ENCODE peak calls at places on chromosomes 12 and 14, in nine cellular contexts. O is Panc1; N is coronary artery; L is left ventricle myocardium inferior; Y is suprapubic skin; S is thyroid gland; X is upper lobe of right lung; A is CD8-positive, alpha-beta T cell; C is gastrocnemius medialis. Q is an unnamed sample.

GRCh38 chr12:27999970-28000369 is 27.4 kb upstream of the PTHLH start:
- DNase-seq in N (no peak), X (no peak), C (no peak), S (no peak), Y (no peak), A (no peak), O (no peak), L (no peak), Q (no peak)

GRCh38 chr12:56778756-56779155 is 15.6 kb downstream of the HSD17B6 start:
- DNase-seq in Y (no peak), N (no peak), X (no peak), A (no peak), S (no peak), C (no peak), L (no peak), O (no peak), Q (no peak)

GRCh38 chr14:64942531-64943111 is at the start of gene GPX2:
- DNase-seq in Y (no peak), X (no peak), S (no peak), A (no peak), O (no peak), N (no peak), L (no peak), C (no peak), Q (no peak)

GRCh38 chr14:68657300-68658028 is 135.4 kb downstream of the ZFP36L1 start:
- DNase-seq in A (no peak), Y (no peak), L (no peak), S (no peak), O (no peak), N (no peak), C (no peak), X (no peak), Q (no peak)

GRCh38 chr14:23406725-23407355 is 1.2 kb downstream of the MYH6 start:
- DNase-seq in X (no peak), N (no peak), C (peak), L (peak), S (no peak), O (no peak), Y (no peak), A (no peak), Q (no peak)

GRCh38 chr14:104437703-104438102 is 141.9 kb upstream of the C14orf180 start:
- DNase-seq in A (no peak), O (no peak), L (no peak), Y (no peak), X (peak), C (no peak), S (no peak), N (no peak), Q (no peak)

GRCh38 chr12:19572920-19573558 is 133.7 kb downstream of the AEBP2 start:
- DNase-seq in L (no peak), C (no peak), X (no peak), Y (no peak), A (no peak), N (no peak), O (peak), S (peak), Q (no peak)

GRCh38 chr14:70642313-70643235 is 858 bp downstream of the TTC9 start:
- DNase-seq in Y (no peak), L (no peak), O (no peak), X (peak), N (no peak), A (no peak), S (peak), C (no peak), Q (no peak)

GRCh38 chr12:51401900-51402299 is 10.7 kb upstream of the GALNT6 start:
- DNase-seq in N (no peak), S (no peak), X (no peak), C (no peak), O (no peak), Y (no peak), L (no peak), A (no peak), Q (no peak)

GRCh38 chr12:116194935-116195431 is 82.5 kb downstream of the MED13L start:
- DNase-seq in Y (no peak), S (no peak), X (no peak), N (no peak), L (no peak), C (no peak), A (peak), O (no peak), Q (no peak)

GRCh38 chr12:80068173-80068572 is 31.2 kb upstream of the OTOGL start:
- DNase-seq in S (no peak), Y (no peak), A (no peak), X (no peak), N (no peak), L (no peak), O (no peak), C (no peak), Q (no peak)

GRCh38 chr12:51973560-51973959 is 22.1 kb downstream of the ACVR1B start:
- DNase-seq in C (no peak), X (no peak), L (no peak), O (no peak), Y (peak), A (no peak), N (no peak), S (no peak), Q (no peak)

GRCh38 chr14:94390372-94391086 is 2.1 kb upstream of the SERPINA1 start:
- DNase-seq in X (peak), S (peak), Y (no peak), A (no peak), C (peak), N (peak), O (no peak), L (peak), Q (no peak)

DNA sequence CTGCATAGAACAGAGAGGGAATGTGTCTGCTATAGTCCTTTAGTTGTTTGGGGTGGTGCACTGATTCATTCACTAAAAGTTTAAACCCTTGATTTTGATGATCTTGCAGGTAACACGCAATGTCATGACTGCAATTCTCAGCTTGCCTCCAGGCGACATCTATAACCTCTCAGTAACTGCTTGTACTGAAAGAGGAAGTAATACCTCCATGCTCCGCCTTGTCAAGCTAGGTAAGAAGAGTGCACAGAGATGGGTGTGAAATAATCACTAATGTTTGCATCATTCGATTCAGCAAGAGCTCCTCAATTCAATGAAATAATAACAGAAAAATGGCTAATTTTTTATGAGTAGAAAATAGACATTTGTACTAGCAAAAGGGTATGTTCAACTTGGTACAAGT is 203.7 kb downstream of the PTPRO start:
- DNase-seq in Y (no peak), A (no peak), N (no peak), C (no peak), S (no peak), X (no peak), L (no peak), O (no peak), Q (no peak)
- TF ChIP-seq CTCF in Y (no peak), A (no peak), N (no peak), C (no peak), S (no peak), X (no peak), L (no peak), O (no peak), Q (no peak)

DNA sequence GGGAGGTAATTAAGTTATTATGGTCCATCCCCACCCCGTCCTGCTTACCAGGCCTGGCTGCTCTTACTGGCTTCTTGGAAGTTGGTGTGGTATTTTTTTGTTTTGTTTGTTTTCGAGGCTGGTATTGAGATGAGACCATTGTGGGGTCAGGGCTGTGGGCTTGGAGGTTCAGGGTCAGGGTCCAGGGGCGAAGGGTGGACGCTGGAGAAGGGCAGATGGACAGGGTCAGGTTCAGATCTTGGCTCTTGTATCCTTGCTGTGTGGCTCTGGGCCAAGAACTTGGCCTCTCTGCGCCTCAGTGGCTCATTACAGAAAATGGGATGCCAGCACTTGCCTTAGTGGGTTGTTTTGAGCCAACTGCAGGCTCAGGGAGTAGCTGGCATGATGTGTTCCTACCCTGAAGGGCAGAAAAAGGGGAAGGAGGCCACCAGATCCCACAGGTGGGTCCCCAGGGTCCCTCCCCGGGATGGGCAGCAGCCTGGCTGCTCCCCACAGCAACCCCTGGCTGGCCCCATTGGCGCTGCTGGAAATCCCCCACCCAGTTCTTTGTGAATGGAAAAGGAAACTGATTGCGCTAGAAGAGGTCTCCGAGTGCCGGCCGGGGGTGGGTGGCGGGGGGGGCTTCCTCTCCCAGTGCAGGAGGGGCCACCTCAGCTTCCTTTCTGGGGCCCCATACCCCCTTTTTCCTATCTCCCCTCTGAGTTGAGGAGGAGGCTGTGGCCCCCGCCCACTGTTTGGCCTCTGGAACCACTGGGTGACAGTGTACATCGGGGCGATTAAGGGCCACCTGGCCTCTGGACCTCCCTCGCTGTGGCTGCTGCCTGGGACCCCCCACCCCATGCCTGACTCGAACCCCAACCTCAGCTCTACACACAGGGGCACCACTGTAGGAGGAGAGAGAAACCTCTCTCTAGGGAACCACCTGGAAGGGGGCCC is 25.0 kb downstream of the SH2B3 start:
- DNase-seq in A (peak), O (no peak), N (no peak), S (no peak), L (no peak), Y (peak), X (no peak), C (no peak), Q (no peak)
- H3K4me3 ChIP-seq in A (peak), O (no peak), N (peak), S (no peak), L (peak), Y (peak), X (no peak), C (no peak), Q (no peak)

DNA sequence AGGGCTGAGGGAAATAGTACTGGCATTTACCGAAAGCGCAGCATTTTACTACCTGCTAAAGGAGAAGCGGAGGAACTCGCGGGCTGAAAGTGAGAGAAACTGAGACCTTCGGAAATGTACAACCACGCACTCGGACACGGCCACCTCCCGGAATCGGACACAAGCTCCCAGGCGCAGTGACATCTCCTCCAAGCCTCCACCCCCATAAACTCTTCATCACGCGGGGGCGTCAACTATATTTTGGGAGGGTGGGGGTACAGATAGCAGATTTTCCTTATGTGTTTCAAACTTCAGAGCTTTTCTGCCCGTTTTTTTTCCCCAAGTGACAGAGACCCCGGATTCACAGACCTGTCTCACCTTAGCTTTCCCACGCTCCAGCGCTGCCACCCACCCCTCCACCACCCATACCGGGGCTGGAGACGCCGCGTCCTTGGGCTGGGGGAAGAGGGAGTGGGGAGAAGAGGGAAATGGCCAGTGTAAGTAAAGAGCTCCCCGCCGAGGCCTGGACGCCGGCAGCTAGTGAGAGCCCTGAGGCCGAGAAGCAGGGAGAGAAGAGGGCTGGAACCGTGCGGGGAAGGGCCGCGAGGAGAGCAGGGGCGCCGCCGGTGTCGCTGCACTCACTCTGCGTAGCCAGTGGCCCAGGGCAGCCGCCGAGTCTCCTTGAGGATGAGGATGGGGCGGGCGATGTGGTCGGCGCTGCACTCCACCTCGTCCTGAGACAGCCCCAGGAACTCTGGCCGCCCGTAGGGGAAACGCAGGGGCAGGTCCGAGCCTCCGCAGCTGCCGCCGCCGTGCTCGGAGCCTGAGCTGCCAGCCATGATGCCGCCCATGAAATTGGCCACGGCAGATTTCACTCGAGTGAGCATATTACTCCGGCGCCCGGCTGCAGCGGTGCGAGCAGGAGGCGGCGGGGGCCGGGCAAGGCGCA is 815 bp downstream of the PPM1H start:
- DNase-seq in X (peak), N (peak), S (peak), Y (no peak), O (no peak), C (no peak), L (peak), A (no peak), Q (no peak)
- TF ChIP-seq CTCF in X (no peak), N (no peak), S (no peak), Y (no peak), O (no peak), C (no peak), L (no peak), A (no peak), Q (no peak)

DNA sequence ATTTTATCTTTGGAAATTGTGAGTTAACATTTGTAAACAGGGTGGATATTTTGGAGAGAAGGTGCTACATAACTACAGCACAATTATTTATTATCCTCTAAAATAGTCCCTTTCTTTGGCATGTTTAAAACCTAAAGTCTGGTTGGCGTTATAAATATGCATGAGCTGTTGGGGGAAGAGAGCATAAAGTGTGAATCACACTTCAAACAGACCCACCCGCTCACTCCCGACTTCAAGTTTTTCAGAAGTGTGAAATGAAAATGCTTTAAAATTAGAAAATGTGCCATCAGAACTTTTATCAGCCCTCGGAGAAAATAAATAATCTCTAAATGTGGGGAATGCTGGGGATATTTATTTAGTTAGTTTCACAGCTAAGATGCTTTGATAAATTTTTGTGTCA is 1006.9 kb downstream of the NRXN3 start:
- DNase-seq in Y (no peak), X (no peak), A (no peak), C (no peak), O (no peak), N (no peak), L (no peak), S (no peak), Q (no peak)
- H3K4me3 ChIP-seq in Y (no peak), X (no peak), A (no peak), C (no peak), O (no peak), N (no peak), L (no peak), S (no peak), Q (no peak)

GRCh38 chr12:113131556-113131955 is 4.0 kb downstream of the RASAL1 start:
- DNase-seq in X (no peak), C (no peak), N (no peak), A (no peak), L (no peak), S (no peak), Y (no peak), O (no peak), Q (no peak)

GRCh38 chr12:113129664-113130456 is 5.7 kb downstream of the RASAL1 start:
- DNase-seq in O (no peak), L (no peak), Y (no peak), S (no peak), A (no peak), X (no peak), N (no peak), C (no peak), Q (no peak)

GRCh38 chr12:113133036-113133435 is 2.5 kb downstream of the RASAL1 start:
- DNase-seq in O (no peak), N (no peak), Y (no peak), C (no peak), A (no peak), L (no peak), S (no peak), X (no peak), Q (no peak)

GRCh38 chr12:113128802-113129663 is 6.5 kb downstream of the RASAL1 start:
- DNase-seq in Y (no peak), S (no peak), N (no peak), X (no peak), C (no peak), O (no peak), L (no peak), A (no peak), Q (no peak)

DNA sequence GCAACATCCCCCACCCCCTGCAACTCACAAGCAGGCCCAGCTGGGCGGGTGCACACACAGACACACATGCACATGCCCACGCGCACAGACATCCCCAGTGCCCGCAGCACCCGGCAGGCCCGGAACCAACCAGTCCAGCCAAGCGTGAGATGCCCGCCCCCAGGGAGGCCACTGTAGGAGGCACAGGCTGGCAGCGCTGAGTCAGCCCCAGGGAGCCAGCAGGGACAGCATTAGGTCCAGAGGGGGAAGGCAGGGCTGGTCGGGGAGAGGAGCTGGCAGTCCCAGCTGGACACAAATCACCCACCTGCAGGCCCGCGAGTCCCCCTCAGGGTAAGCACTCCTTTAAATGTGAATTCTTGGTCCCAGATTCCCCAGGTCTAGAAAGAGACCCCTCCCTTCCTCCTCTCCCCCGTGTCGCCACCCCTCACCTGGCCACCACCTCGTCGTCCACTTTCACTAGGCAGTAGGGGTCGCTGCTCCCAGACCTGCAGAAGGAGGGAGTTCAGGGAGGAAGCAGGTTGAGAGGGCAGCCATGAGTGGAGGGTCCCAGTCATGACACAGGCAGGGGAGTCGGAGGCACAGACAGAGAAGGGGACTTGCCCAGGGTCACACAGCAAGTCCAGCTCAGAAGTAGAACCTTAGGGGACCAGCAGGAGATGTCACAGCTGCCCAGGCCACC is 5.0 kb downstream of the RASAL1 start:
- DNase-seq in S (peak), A (no peak), C (no peak), N (no peak), O (no peak), X (no peak), L (no peak), Y (no peak), Q (no peak)
- TF ChIP-seq CTCF in S (peak), A (no peak), C (no peak), N (no peak), O (peak), X (no peak), L (no peak), Y (no peak), Q (peak)

GRCh38 chr12:108299980-108300696 is 39.0 kb downstream of the CMKLR1 start:
- DNase-seq in O (no peak), S (no peak), N (no peak), C (no peak), X (no peak), A (no peak), Y (no peak), L (no peak), Q (no peak)
- H3K4me3 ChIP-seq in O (no peak), S (no peak), N (no peak), C (no peak), X (no peak), A (no peak), Y (no peak), L (no peak), Q (no peak)

GRCh38 chr12:105382771-105383632 is 52.5 kb downstream of the C12orf75 start:
- DNase-seq in A (no peak), S (no peak), Y (no peak), C (no peak), N (no peak), L (no peak), X (no peak), O (peak), Q (no peak)

GRCh38 chr12:105377077-105377476 is 46.6 kb downstream of the C12orf75 start:
- DNase-seq in C (no peak), O (no peak), Y (no peak), A (no peak), S (no peak), N (no peak), L (no peak), X (no peak), Q (no peak)

GRCh38 chr12:105384220-105384619 is 53.7 kb downstream of the C12orf75 start:
- DNase-seq in L (no peak), N (no peak), Y (no peak), S (no peak), A (no peak), O (no peak), C (no peak), X (no peak), Q (no peak)

DNA sequence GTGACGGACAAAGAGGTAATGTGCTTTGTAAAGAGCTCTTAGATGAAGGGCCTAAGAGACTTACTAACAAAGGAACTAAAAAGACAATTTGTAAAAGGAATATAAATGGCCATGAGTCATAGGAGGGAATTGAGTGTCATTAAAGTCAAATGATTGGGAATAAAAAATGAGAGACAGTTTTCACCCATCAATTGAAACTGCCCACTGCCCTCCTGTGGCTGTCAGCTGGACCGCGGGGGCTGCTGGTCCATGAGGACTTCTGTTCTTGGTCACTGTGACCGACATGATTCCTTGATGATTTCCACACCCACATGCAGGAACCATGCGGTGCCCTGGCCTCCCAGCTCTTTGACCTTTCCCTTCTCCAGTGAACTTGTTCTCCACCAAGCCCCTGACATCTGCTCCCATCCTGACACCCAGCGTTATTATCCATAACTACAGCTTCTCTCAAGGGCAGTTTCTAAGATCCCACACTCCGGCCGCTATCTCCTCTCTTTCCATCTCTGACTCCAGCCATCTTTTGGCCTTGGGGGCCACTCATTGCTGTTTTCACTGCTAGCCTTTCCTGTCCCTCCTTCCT is 48.4 kb downstream of the C12orf75 start:
- DNase-seq in L (no peak), N (no peak), A (no peak), Y (no peak), O (no peak), S (no peak), C (no peak), X (no peak), Q (no peak)
- TF ChIP-seq CTCF in L (no peak), N (no peak), A (no peak), Y (no peak), O (peak), S (no peak), C (no peak), X (no peak), Q (peak)